ENCODE peak calls at places on chromosomes 16 and 17, in eight cellular contexts. W, B, M, F, H, N, O and K are unnamed samples.

GRCh38 chr16:66519482-66519881 is 30.4 kb downstream of the TK2 start:
- DNase-seq in W (no peak), B (no peak), M (no peak), F (no peak), H (no peak), N (no peak), O (no peak), K (no peak)

GRCh38 chr17:77033892-77034404 is 106.8 kb upstream of the SEC14L1 start:
- DNase-seq in W (no peak), B (no peak), M (no peak), F (no peak), H (no peak), N (no peak), O (no peak), K (no peak)

GRCh38 chr17:55451203-55451641 is 29.6 kb upstream of the MMD start:
- DNase-seq in W (no peak), B (no peak), M (no peak), F (peak; percentile 69), H (no peak), N (no peak), O (no peak), K (no peak)

GRCh38 chr17:76586741-76587487 is 1.3 kb upstream of the ST6GALNAC2 start:
- DNase-seq in W (no peak), B (no peak), M (no peak), F (no peak), H (peak; percentile 58), N (peak; percentile 35), O (no peak), K (no peak)

GRCh38 chr16:79008036-79008868 is 592.3 kb downstream of the MAF start:
- DNase-seq in W (no peak), B (no peak), M (no peak), F (no peak), H (no peak), N (no peak), O (no peak), K (no peak)

GRCh38 chr17:4161179-4161559 is 18.2 kb downstream of the CYB5D2 start:
- DNase-seq in W (no peak), B (no peak), M (no peak), F (peak; percentile 82), H (peak; percentile 34), N (peak; percentile 21), O (no peak), K (no peak)

GRCh38 chr16:75109732-75110243 is 6.8 kb downstream of the LDHD start:
- DNase-seq in W (no peak), B (peak; percentile 81), M (no peak), F (peak; percentile 24), H (no peak), N (no peak), O (no peak), K (no peak)

GRCh38 chr16:23502466-23502865 is 7.8 kb downstream of the GGA2 start:
- DNase-seq in W (no peak), B (no peak), M (no peak), F (no peak), H (no peak), N (no peak), O (no peak), K (no peak)

GRCh38 chr16:80875616-80876015 is 71.2 kb upstream of the CDYL2 start:
- DNase-seq in W (no peak), B (no peak), M (no peak), F (no peak), H (no peak), N (no peak), O (no peak), K (no peak)

GRCh38 chr17:32929288-32929574 is 1.3 kb downstream of the TMEM98 start:
- DNase-seq in W (no peak), B (no peak), M (no peak), F (no peak), H (no peak), N (peak; percentile 28), O (no peak), K (no peak)

GRCh38 chr17:66778531-66778930 is 56.4 kb upstream of the CACNG5 start:
- DNase-seq in W (no peak), B (no peak), M (no peak), F (no peak), H (no peak), N (no peak), O (no peak), K (peak; percentile 35)

GRCh38 chr16:19291459-19291858 is 5.9 kb downstream of the CLEC19A start:
- DNase-seq in W (no peak), B (no peak), M (no peak), F (no peak), H (no peak), N (peak; percentile 42), O (no peak), K (no peak)

GRCh38 chr16:84689126-84689525 is 10.7 kb upstream of the USP10 start:
- DNase-seq in W (no peak), B (peak; percentile 44), M (no peak), F (peak; percentile 87), H (no peak), N (no peak), O (no peak), K (no peak)

GRCh38 chr17:19447085-19447583 is 36.1 kb downstream of the RNF112 start:
- DNase-seq in W (peak; percentile 62), B (peak; percentile 90), M (peak; percentile 69), F (peak; percentile 77), H (peak; percentile 84), N (peak; percentile 80), O (peak; percentile 70), K (no peak)

GRCh38 chr17:14201595-14201994 is 35.1 kb downstream of the CDRT15 start:
- DNase-seq in W (no peak), B (no peak), M (no peak), F (no peak), H (no peak), N (no peak), O (peak; percentile 75), K (no peak)
- TF ChIP-seq CTCF in W (no peak), B (no peak), M (no peak), F (no peak), H (no peak), N (no peak), O (no peak), K (no peak)

GRCh38 chr17:73343739-73344454 is 32.1 kb upstream of the CDC42EP4 start:
- DNase-seq in W (no peak), B (no peak), M (no peak), F (no peak), H (no peak), N (no peak), O (no peak), K (no peak)

GRCh38 chr17:73343168-73343634 is 31.4 kb upstream of the CDC42EP4 start:
- DNase-seq in W (no peak), B (peak; percentile 95), M (peak; percentile 41), F (peak; percentile 86), H (no peak), N (peak; percentile 78), O (no peak), K (no peak)

GRCh38 chr17:73342057-73342522 is 30.3 kb upstream of the CDC42EP4 start:
- DNase-seq in W (no peak), B (peak; percentile 98), M (no peak), F (peak; percentile 90), H (no peak), N (peak; percentile 75), O (no peak), K (peak; percentile 69)

GRCh38 chr17:73341350-73342056 is 29.7 kb upstream of the CDC42EP4 start:
- DNase-seq in W (no peak), B (no peak), M (no peak), F (no peak), H (no peak), N (no peak), O (no peak), K (no peak)

GRCh38 chr17:73342549-73343167 is 30.9 kb upstream of the CDC42EP4 start:
- DNase-seq in W (no peak), B (no peak), M (no peak), F (no peak), H (no peak), N (peak; percentile 30), O (no peak), K (no peak)
- TF ChIP-seq CTCF in W (no peak), B (no peak), M (no peak), F (no peak), H (no peak), N (no peak), O (no peak), K (no peak)

GRCh38 chr17:78956254-78956653 is 23.5 kb downstream of the LGALS3BP start:
- DNase-seq in W (no peak), B (peak; percentile 56), M (no peak), F (no peak), H (no peak), N (no peak), O (no peak), K (no peak)

GRCh38 chr17:78960945-78961344 is 18.8 kb downstream of the LGALS3BP start:
- DNase-seq in W (no peak), B (no peak), M (no peak), F (no peak), H (no peak), N (no peak), O (no peak), K (no peak)

GRCh38 chr17:78959803-78960202 is 19.9 kb downstream of the LGALS3BP start:
- DNase-seq in W (no peak), B (no peak), M (no peak), F (no peak), H (no peak), N (no peak), O (no peak), K (no peak)

GRCh38 chr17:78957076-78957475 is 22.6 kb downstream of the LGALS3BP start:
- DNase-seq in W (no peak), B (no peak), M (no peak), F (peak; percentile 74), H (no peak), N (no peak), O (no peak), K (no peak)

GRCh38 chr17:78958556-78959191 is 21.0 kb downstream of the LGALS3BP start:
- DNase-seq in W (no peak), B (no peak), M (no peak), F (no peak), H (no peak), N (no peak), O (no peak), K (no peak)
- TF ChIP-seq CTCF in W (no peak), B (no peak), M (no peak), F (no peak), H (no peak), N (no peak), O (no peak), K (no peak)

DNA sequence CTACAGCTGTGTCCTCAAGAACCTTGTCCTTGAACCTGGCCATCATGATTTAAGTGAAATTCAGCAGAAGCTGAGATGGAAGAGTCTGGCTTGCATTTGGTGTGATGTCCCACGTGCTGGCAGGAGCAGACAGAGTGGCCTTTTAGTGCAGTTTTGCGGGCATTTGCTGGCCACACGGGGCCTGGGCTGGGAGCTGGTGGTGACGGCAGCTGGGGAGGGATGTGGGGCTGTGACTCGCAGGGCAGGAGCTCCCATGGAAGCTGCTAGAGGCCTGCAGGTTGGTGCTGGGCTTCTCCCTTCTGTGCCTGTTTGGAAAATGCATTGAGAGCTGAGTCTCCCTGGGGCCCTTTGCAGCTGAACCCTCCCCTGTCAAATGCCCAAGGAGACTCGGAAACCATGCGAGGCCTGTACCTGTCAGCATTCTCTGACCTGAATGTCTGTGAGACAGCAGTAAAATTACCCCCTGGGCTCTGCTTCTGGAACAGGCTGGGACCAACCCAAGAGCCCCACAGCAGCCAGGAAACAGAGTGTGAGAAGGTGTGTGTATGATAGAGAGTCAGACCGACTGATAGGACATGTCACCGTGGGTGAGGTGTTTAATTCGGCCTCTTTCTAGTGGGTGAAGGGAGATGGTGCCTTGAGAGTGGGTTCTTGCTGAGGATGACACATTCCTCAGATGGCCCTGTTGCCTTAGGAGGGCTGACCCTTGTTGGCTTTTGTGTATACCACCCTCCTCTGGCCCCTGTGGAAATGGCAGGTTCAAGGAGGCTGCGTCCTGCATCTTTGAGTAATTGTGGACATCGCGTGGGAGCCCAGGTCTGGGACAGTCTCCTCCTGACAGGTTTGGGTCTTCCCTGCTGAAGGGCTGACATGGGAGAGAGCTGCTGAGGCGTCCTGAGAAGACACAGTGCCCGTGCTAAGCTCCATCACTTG is 145.5 kb downstream of the MSI2 start:
- DNase-seq in W (no peak), B (no peak), M (no peak), F (no peak), H (no peak), N (peak; percentile 49), O (no peak), K (no peak)
- TF ChIP-seq CTCF in W (peak; percentile 28), B (no peak), M (peak; percentile 20), F (no peak), H (no peak), N (no peak), O (no peak), K (no peak)